ENCODE peak calls at places on chromosomes 11 and 22, in four cellular contexts. S is K562, A is GM12891, N is GM12878. G is an unnamed sample.
A peak's percentile ranks its signal among the peaks of the same experiment; 100 is the strongest.

GRCh38 chr11:126834149-126834548 is 166.4 kb downstream of the KIRREL3 start:
- DNase-seq in S (no peak), A (no peak), N (no peak), G (no peak)

GRCh38 chr11:61947486-61948210 is 2.5 kb upstream of the BEST1 start:
- DNase-seq in S (peak; percentile 80), A (peak; percentile 65), N (no peak), G (no peak)

GRCh38 chr22:46418827-46419226 is 83.3 kb downstream of the TRMU start:
- DNase-seq in S (no peak), A (no peak), N (no peak), G (no peak)

GRCh38 chr11:76621466-76621865 is 49.1 kb downstream of the LRRC32 start:
- DNase-seq in S (no peak), A (no peak), N (no peak), G (no peak)

GRCh38 chr22:44685384-44686056 is 16.5 kb upstream of the PRR5 start:
- DNase-seq in S (peak; percentile 75), A (no peak), N (peak; percentile 71), G (no peak)

GRCh38 chr11:58958500-58958899 is 19.2 kb downstream of the GLYATL1 start:
- DNase-seq in S (peak; percentile 55), A (peak; percentile 20), N (peak; percentile 2), G (peak; percentile 30)

GRCh38 chr22:31490496-31490925 is 869 bp upstream of the EIF4ENIF1 start:
- DNase-seq in S (peak; percentile 56), A (peak; percentile 62), N (peak; percentile 97), G (peak; percentile 96)

GRCh38 chr11:94938399-94939055 is 34.8 kb downstream of the CWC15 start:
- DNase-seq in S (no peak), A (no peak), N (no peak), G (no peak)

GRCh38 chr22:30733081-30733680 is 38.5 kb downstream of the OSBP2 start:
- DNase-seq in S (no peak), A (no peak), N (no peak), G (no peak)

GRCh38 chr11:118076754-118077281 is at the start of gene TMPRSS4:
- DNase-seq in S (no peak), A (no peak), N (no peak), G (no peak)

GRCh38 chr11:110075087-110075821 is 17.9 kb upstream of the ZC3H12C start:
- DNase-seq in S (peak; percentile 22), A (no peak), N (no peak), G (no peak)

GRCh38 chr22:17120281-17120680 is 879 bp downstream of the TMEM121B start:
- DNase-seq in S (peak; percentile 71), A (peak; percentile 54), N (no peak), G (no peak)

GRCh38 chr22:46111645-46112306 is 38.5 kb upstream of the PPARA start:
- DNase-seq in S (no peak), A (no peak), N (no peak), G (no peak)

GRCh38 chr11:121723261-121723741 is 270.5 kb upstream of the SORL1-AS1 start:
- DNase-seq in S (no peak), A (no peak), N (no peak), G (no peak)

GRCh38 chr11:75554258-75555022 is 7.6 kb upstream of the SERPINH1 start:
- DNase-seq in S (peak; percentile 81), A (no peak), N (no peak), G (no peak)

GRCh38 chr11:76736773-76737495 is 46.2 kb upstream of the TSKU start:
- DNase-seq in S (no peak), A (no peak), N (no peak), G (no peak)

GRCh38 chr11:129251067-129251466 is 58.9 kb upstream of the ARHGAP32 start:
- DNase-seq in S (no peak), A (no peak), N (no peak), G (no peak)

GRCh38 chr11:32436751-32437405 is 1.5 kb upstream of the WT1 start:
- DNase-seq in S (no peak), A (no peak), N (no peak), G (no peak)

GRCh38 chr22:19814428-19814827 is 40.2 kb downstream of the GNB1L start:
- DNase-seq in S (no peak), A (no peak), N (no peak), G (no peak)

GRCh38 chr22:45777046-45777851 is 105.6 kb downstream of the ATXN10 start:
- DNase-seq in S (no peak), A (no peak), N (no peak), G (no peak)

GRCh38 chr22:25548866-25549464 is 15.5 kb upstream of the GRK3 start:
- DNase-seq in S (no peak), A (no peak), N (no peak), G (no peak)

GRCh38 chr11:92960886-92961285 is 8.6 kb upstream of the MTNR1B start:
- DNase-seq in S (no peak), A (no peak), N (no peak), G (no peak)

GRCh38 chr22:30948930-30949342 is 19.6 kb downstream of the MORC2 start:
- DNase-seq in S (no peak), A (no peak), N (no peak), G (no peak)

GRCh38 chr22:37157516-37158289 is 8.0 kb upstream of the IL2RB start:
- DNase-seq in S (no peak), A (no peak), N (no peak), G (no peak)

GRCh38 chr11:121523581-121524232 is 70.9 kb upstream of the SORL1-AS1 start:
- DNase-seq in S (no peak), A (no peak), N (no peak), G (no peak)

GRCh38 chr11:84291996-84292395 is 1005.8 kb upstream of the CCDC90B start:
- DNase-seq in S (no peak), A (no peak), N (no peak), G (no peak)

GRCh38 chr11:2713069-2713468 is 13.3 kb upstream of the KCNQ1OT1 start:
- DNase-seq in S (no peak), A (no peak), N (no peak), G (no peak)

GRCh38 chr11:69249641-69250502 is 44.1 kb upstream of the MYEOV start:
- DNase-seq in S (no peak), A (no peak), N (no peak), G (no peak)

GRCh38 chr11:128289048-128289447 is 298.3 kb downstream of the ETS1 start:
- DNase-seq in S (no peak), A (no peak), N (peak; percentile 55), G (no peak)

GRCh38 chr11:75938543-75938942 is 123.5 kb downstream of the UVRAG start:
- DNase-seq in S (no peak), A (no peak), N (no peak), G (no peak)

GRCh38 chr11:31628111-31628510 is 118.5 kb downstream of the ELP4 start:
- DNase-seq in S (no peak), A (no peak), N (no peak), G (no peak)

GRCh38 chr11:96168623-96169022 is 174.4 kb downstream of the MAML2 start:
- DNase-seq in S (no peak), A (no peak), N (no peak), G (peak; percentile 50)

GRCh38 chr11:15688351-15688792 is 573.6 kb downstream of the INSC start:
- DNase-seq in S (no peak), A (no peak), N (no peak), G (no peak)

GRCh38 chr11:64245401-64245796 is 1.3 kb downstream of the PPP1R14B start:
- DNase-seq in S (no peak), A (no peak), N (no peak), G (no peak)

GRCh38 chr11:123173040-123173855 is 21.8 kb downstream of the CLMP start:
- DNase-seq in S (no peak), A (no peak), N (no peak), G (no peak)

GRCh38 chr22:18012528-18012927 is 11.8 kb downstream of the MICAL3 start:
- DNase-seq in S (no peak), A (no peak), N (no peak), G (no peak)

GRCh38 chr22:32706149-32706548 is 95.4 kb upstream of the TIMP3 start:
- DNase-seq in S (no peak), A (no peak), N (no peak), G (no peak)

GRCh38 chr11:72411623-72412532 is 22.5 kb downstream of the CLPB start:
- DNase-seq in S (peak; percentile 74), A (peak; percentile 52), N (no peak), G (peak; percentile 26)
- TF ChIP-seq SPI1 in S (no peak), A (no peak), N (no peak), G (no peak)

GRCh38 chr11:107695446-107695845 is 16.4 kb downstream of the SLN start:
- DNase-seq in S (no peak), A (no peak), N (no peak), G (no peak)
- TF ChIP-seq SPI1 in S (no peak), A (no peak), N (no peak), G (no peak)

GRCh38 chr11:67698247-67698646 is 23.8 kb upstream of the ALDH3B2 start:
- DNase-seq in S (peak; percentile 45), A (no peak), N (no peak), G (no peak)
- TF ChIP-seq SPI1 in S (no peak), A (no peak), N (no peak), G (no peak)

GRCh38 chr11:279040-279965 is 1.1 kb downstream of the NLRP6 start:
- DNase-seq in S (no peak), A (peak; percentile 29), N (no peak), G (no peak)

GRCh38 chr11:281486-282161 is 3.4 kb downstream of the NLRP6 start:
- DNase-seq in S (no peak), A (no peak), N (no peak), G (no peak)

GRCh38 chr11:280762-281485 is 2.7 kb downstream of the NLRP6 start:
- DNase-seq in S (no peak), A (peak; percentile 58), N (no peak), G (no peak)

GRCh38 chr11:278001-278951 is at the start of gene NLRP6:
- DNase-seq in S (no peak), A (peak; percentile 24), N (no peak), G (no peak)

DNA sequence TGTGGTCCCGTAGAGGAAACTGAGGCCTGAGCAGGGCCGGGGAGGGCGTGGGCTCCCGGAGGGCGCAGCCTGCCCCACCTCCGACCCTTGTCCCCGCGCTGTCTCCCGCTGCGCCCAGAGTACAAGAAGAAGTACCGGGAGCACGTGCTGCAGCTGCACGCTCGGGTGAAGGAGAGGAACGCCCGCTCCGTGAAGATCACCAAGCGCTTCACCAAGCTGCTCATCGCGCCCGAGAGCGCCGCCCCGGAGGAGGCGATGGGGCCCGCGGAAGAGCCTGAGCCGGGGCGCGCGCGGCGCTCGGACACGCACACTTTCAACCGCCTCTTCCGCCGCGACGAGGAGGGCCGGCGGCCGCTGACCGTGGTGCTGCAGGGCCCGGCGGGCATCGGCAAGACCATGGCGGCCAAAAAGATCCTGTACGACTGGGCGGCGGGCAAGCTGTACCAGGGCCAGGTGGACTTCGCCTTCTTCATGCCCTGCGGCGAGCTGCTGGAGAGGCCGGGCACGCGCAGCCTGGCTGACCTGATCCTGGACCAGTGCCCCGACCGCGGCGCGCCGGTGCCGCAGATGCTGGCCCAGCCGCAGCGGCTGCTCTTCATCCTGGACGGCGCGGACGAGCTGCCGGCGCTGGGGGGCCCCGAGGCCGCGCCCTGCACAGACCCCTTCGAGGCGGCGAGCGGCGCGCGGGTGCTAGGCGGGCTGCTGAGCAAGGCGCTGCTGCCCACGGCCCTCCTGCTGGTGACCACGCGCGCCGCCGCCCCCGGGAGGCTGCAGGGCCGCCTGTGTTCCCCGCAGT is 2.0 kb downstream of the NLRP6 start:
- DNase-seq in S (no peak), A (peak; percentile 61), N (no peak), G (peak; percentile 70)
- TF ChIP-seq SPI1 in S (no peak), A (no peak), N (no peak), G (no peak)